ENCODE peak calls at places on chromosomes 16 and 17, in seven cellular contexts. T is left ventricle myocardium inferior; K is Caco-2; C is CD8-positive, alpha-beta memory T cell; N is H1; D is tibial artery; G is heart right ventricle. V is an unnamed sample.
A peak's percentile ranks its signal among the peaks of the same experiment; 100 is the strongest.

GRCh38 chr17:58204796-58205195 is 12.3 kb downstream of the EPX start:
- DNase-seq in T (no peak), K (no peak), C (no peak), N (no peak), D (no peak), G (no peak), V (no peak)

GRCh38 chr17:29133146-29133713 is 47.0 kb downstream of the MYO18A start:
- DNase-seq in T (peak; percentile 48), K (no peak), C (no peak), N (no peak), D (peak; percentile 67), G (peak; percentile 74), V (no peak)

GRCh38 chr17:55286681-55287589 is 22.2 kb downstream of the HLF start:
- DNase-seq in T (no peak), K (peak; percentile 59), C (no peak), N (no peak), D (no peak), G (no peak), V (no peak)

GRCh38 chr17:80063815-80064585 is 27.6 kb downstream of the CCDC40 start:
- DNase-seq in T (no peak), K (no peak), C (no peak), N (no peak), D (peak; percentile 64), G (no peak), V (no peak)

GRCh38 chr16:75794426-75794825 is 68.1 kb upstream of the CPHXL start:
- DNase-seq in T (no peak), K (no peak), C (no peak), N (no peak), D (no peak), G (no peak), V (no peak)

GRCh38 chr17:38868095-38868967 is 1.5 kb upstream of the LASP1 start:
- DNase-seq in T (peak; percentile 77), K (peak; percentile 69), C (no peak), N (no peak), D (peak; percentile 75), G (peak; percentile 72), V (peak; percentile 55)

GRCh38 chr16:55285586-55285985 is 38.4 kb upstream of the IRX6 start:
- DNase-seq in T (no peak), K (no peak), C (no peak), N (no peak), D (no peak), G (no peak), V (no peak)

GRCh38 chr17:59126809-59127417 is 20.2 kb upstream of the TRIM37 start:
- DNase-seq in T (no peak), K (no peak), C (no peak), N (no peak), D (no peak), G (no peak), V (no peak)

GRCh38 chr16:58478427-58478826 is 21.5 kb upstream of the NDRG4 start:
- DNase-seq in T (no peak), K (no peak), C (no peak), N (no peak), D (no peak), G (no peak), V (no peak)

GRCh38 chr16:88298166-88298881 is 84.4 kb upstream of the ZNF469 start:
- DNase-seq in T (peak; percentile 36), K (no peak), C (no peak), N (no peak), D (peak; percentile 65), G (no peak), V (no peak)

GRCh38 chr16:83835972-83836566 is 28.3 kb downstream of the HSBP1 start:
- DNase-seq in T (no peak), K (no peak), C (no peak), N (no peak), D (no peak), G (no peak), V (no peak)

GRCh38 chr17:69972251-69972650 is 102.8 kb upstream of the KCNJ16 start:
- DNase-seq in T (no peak), K (no peak), C (no peak), N (no peak), D (no peak), G (no peak), V (no peak)

GRCh38 chr17:17766351-17767095 is 70.3 kb downstream of the SREBF1 start:
- DNase-seq in T (no peak), K (no peak), C (no peak), N (no peak), D (no peak), G (no peak), V (peak; percentile 73)

GRCh38 chr16:87043273-87044030 is 273.7 kb downstream of the C16orf95 start:
- DNase-seq in T (no peak), K (no peak), C (no peak), N (no peak), D (peak; percentile 45), G (peak; percentile 33), V (no peak)

GRCh38 chr17:10844667-10845387 is 6.9 kb upstream of the PIRT start:
- DNase-seq in T (peak; percentile 74), K (peak; percentile 61), C (peak; percentile 76), N (peak; percentile 46), D (peak; percentile 55), G (peak; percentile 67), V (peak; percentile 50)

GRCh38 chr17:67289174-67289876 is 44.3 kb upstream of the HELZ start:
- DNase-seq in T (peak; percentile 90), K (no peak), C (no peak), N (no peak), D (peak; percentile 77), G (peak; percentile 87), V (no peak)

GRCh38 chr16:85448557-85449194 is 164.4 kb upstream of the GSE1 start:
- DNase-seq in T (no peak), K (peak; percentile 91), C (peak; percentile 66), N (no peak), D (no peak), G (no peak), V (peak; percentile 37)

GRCh38 chr16:29854520-29855100 is 8.4 kb downstream of the CDIPT start:
- DNase-seq in T (no peak), K (no peak), C (no peak), N (no peak), D (no peak), G (no peak), V (no peak)

GRCh38 chr16:47461598-47462266 is 601 bp downstream of the PHKB start:
- DNase-seq in T (no peak), K (peak; percentile 40), C (no peak), N (no peak), D (no peak), G (peak; percentile 36), V (peak; percentile 23)

GRCh38 chr16:27463741-27464662 is 62.0 kb downstream of the IL21R start:
- DNase-seq in T (no peak), K (no peak), C (peak; percentile 88), N (no peak), D (no peak), G (no peak), V (no peak)

GRCh38 chr16:1691956-1692355 is 13.9 kb downstream of the JPT2 start:
- DNase-seq in T (no peak), K (no peak), C (no peak), N (no peak), D (no peak), G (no peak), V (no peak)

GRCh38 chr17:79803997-79804855 is 7.3 kb upstream of the CBX8 start:
- DNase-seq in T (no peak), K (peak; percentile 71), C (no peak), N (no peak), D (no peak), G (no peak), V (peak; percentile 89)

GRCh38 chr17:27918498-27918897 is 25.3 kb upstream of the LYRM9 start:
- DNase-seq in T (no peak), K (no peak), C (no peak), N (no peak), D (no peak), G (no peak), V (no peak)

GRCh38 chr17:67082110-67082509 is 37.8 kb downstream of the CACNG1 start:
- DNase-seq in T (no peak), K (no peak), C (no peak), N (no peak), D (no peak), G (no peak), V (peak; percentile 53)

GRCh38 chr17:49907279-49907678 is 59.4 kb upstream of the TAC4 start:
- DNase-seq in T (no peak), K (no peak), C (no peak), N (no peak), D (no peak), G (no peak), V (no peak)
- H3K27me3 ChIP-seq in T (peaks cover 97% of the 10 kb centered on the region), K (no peaks in the 10 kb centered on the region), C (peaks cover 69% of the 10 kb centered on the region), N (peaks cover 82% of the 10 kb centered on the region), D (no peaks in the 10 kb centered on the region), G (peaks cover 17% of the 10 kb centered on the region), V (peaks cover 8% of the 10 kb centered on the region)

GRCh38 chr17:16255481-16255901 is 38.5 kb downstream of the PIGL start:
- DNase-seq in T (peak; percentile 59), K (no peak), C (no peak), N (peak; percentile 7), D (peak; percentile 63), G (peak; percentile 59), V (no peak)
- H3K4me3 ChIP-seq in T (peak overlapping the region; percentile 37), K (no peak overlapping the region), C (no peak overlapping the region), N (no peak overlapping the region), D (peak overlapping the region; percentile 3), G (peak overlapping the region; percentile 28), V (no peak overlapping the region)

GRCh38 chr17:40343126-40344119 is 21.1 kb downstream of the GJD3 start:
- DNase-seq in T (peak; percentile 66), K (no peak), C (no peak), N (no peak), D (no peak), G (peak; percentile 78), V (no peak)
- H3K27me3 ChIP-seq in T (no peaks in the 10 kb centered on the region), K (no peaks in the 10 kb centered on the region), C (no peaks in the 10 kb centered on the region), N (peaks cover 81% of the 10 kb centered on the region), D (no peaks in the 10 kb centered on the region), G (no peaks in the 10 kb centered on the region), V (no peaks in the 10 kb centered on the region)

GRCh38 chr16:53502331-53503269 is at the start of gene AKTIP:
- DNase-seq in T (peak; percentile 37), K (peak; percentile 91), C (no peak), N (no peak), D (no peak), G (no peak), V (no peak)
- H3K4me3 ChIP-seq in T (peak within 1 kb of the TSS; percentile 90), K (peak within 1 kb of the TSS; percentile 89), C (peak within 1 kb of the TSS; percentile 78), N (peak within 1 kb of the TSS; percentile 74), D (peak within 1 kb of the TSS; percentile 97), G (peak within 1 kb of the TSS; percentile 85), V (peak within 1 kb of the TSS; percentile 85)

GRCh38 chr16:52580488-52580887 is 33.5 kb upstream of the TOX3 start:
- DNase-seq in T (no peak), K (no peak), C (no peak), N (no peak), D (no peak), G (no peak), V (no peak)
- H3K27me3 ChIP-seq in T (peaks cover 11% of the 10 kb centered on the region), K (no peaks in the 10 kb centered on the region), C (no peaks in the 10 kb centered on the region), N (no peaks in the 10 kb centered on the region), D (no peaks in the 10 kb centered on the region), G (no peaks in the 10 kb centered on the region), V (no peaks in the 10 kb centered on the region)